ENCODE peak calls at places on chromosomes 7 and 10, in seven cellular contexts. W is astrocyte, I is PC-3, J is spleen, U is heart left ventricle, R is hepatocyte, L is upper lobe of left lung. G is an unnamed sample. For H3K36me3 and H3K4me1, the result is how much of the 10 kb centered on the place peaks cover.

GRCh38 chr7:150379590-150380379 is 655 bp downstream of the ZNF775 start:
- DNase-seq in W (no peak), I (peak), J (no peak), U (peak), R (no peak), L (peak), G (peak)

GRCh38 chr10:79316671-79317431 is 30.4 kb upstream of the PPIF start:
- DNase-seq in W (peak), I (peak), J (peak), U (peak), R (no peak), L (no peak), G (no peak)

GRCh38 chr10:103918053-103918846 is at the start of gene STN1:
- DNase-seq in W (peak), I (peak), J (peak), U (peak), R (peak), L (peak), G (peak)

GRCh38 chr10:105023223-105023622 is 382.1 kb downstream of the SORCS3 start:
- DNase-seq in W (no peak), I (no peak), J (no peak), U (no peak), R (no peak), L (no peak), G (no peak)

GRCh38 chr10:77925795-77926565 is 575 bp downstream of the DLG5 start:
- DNase-seq in W (no peak), I (peak), J (peak), U (peak), R (peak), L (peak), G (peak)

GRCh38 chr10:34690403-34691049 is 124.6 kb downstream of the PARD3 start:
- DNase-seq in W (no peak), I (no peak), J (no peak), U (no peak), R (no peak), L (no peak), G (no peak)

GRCh38 chr10:69864321-69864720 is 62.6 kb downstream of the COL13A1 start:
- DNase-seq in W (peak), I (peak), J (no peak), U (no peak), R (no peak), L (no peak), G (no peak)

GRCh38 chr10:14500172-14500765 is 169.5 kb upstream of the FRMD4A start:
- DNase-seq in W (no peak), I (no peak), J (no peak), U (no peak), R (peak), L (no peak), G (no peak)

GRCh38 chr7:134513169-134513752 is 14.1 kb upstream of the AKR1B10 start:
- DNase-seq in W (no peak), I (peak), J (no peak), U (no peak), R (peak), L (no peak), G (no peak)

GRCh38 chr7:125119559-125120115 is 190.0 kb upstream of the POT1 start:
- DNase-seq in W (no peak), I (no peak), J (no peak), U (no peak), R (peak), L (no peak), G (no peak)

GRCh38 chr7:122889116-122889515 is 2.9 kb upstream of the CADPS2 start:
- DNase-seq in W (no peak), I (no peak), J (no peak), U (no peak), R (no peak), L (no peak), G (no peak)

GRCh38 chr10:69516548-69517195 is 56.5 kb downstream of the NEUROG3 start:
- DNase-seq in W (no peak), I (no peak), J (no peak), U (no peak), R (no peak), L (peak), G (no peak)

GRCh38 chr10:119268871-119269506 is 61.6 kb downstream of the GRK5 start:
- DNase-seq in W (no peak), I (no peak), J (peak), U (no peak), R (no peak), L (no peak), G (no peak)

GRCh38 chr7:4519819-4520520 is 162.1 kb upstream of the FOXK1 start:
- DNase-seq in W (no peak), I (no peak), J (no peak), U (no peak), R (no peak), L (no peak), G (no peak)

GRCh38 chr10:109886788-109887155 is 36.5 kb downstream of the XPNPEP1 start:
- DNase-seq in W (no peak), I (no peak), J (no peak), U (no peak), R (no peak), L (no peak), G (no peak)

GRCh38 chr7:157011333-157012112 is 1.1 kb upstream of the MNX1 start:
- DNase-seq in W (no peak), I (peak), J (peak), U (no peak), R (no peak), L (peak), G (no peak)

GRCh38 chr7:76282344-76283253 is 19.9 kb upstream of the HSPB1 start:
- DNase-seq in W (no peak), I (no peak), J (no peak), U (no peak), R (no peak), L (peak), G (no peak)

GRCh38 chr10:71512794-71513379 is 116.2 kb downstream of the CDH23 start:
- DNase-seq in W (peak), I (peak), J (no peak), U (no peak), R (peak), L (no peak), G (no peak)

GRCh38 chr7:35596061-35596460 is 98.9 kb downstream of the HERPUD2 start:
- DNase-seq in W (peak), I (peak), J (no peak), U (no peak), R (no peak), L (no peak), G (no peak)

GRCh38 chr7:16740996-16741395 is 12.6 kb upstream of the TSPAN13 start:
- DNase-seq in W (no peak), I (no peak), J (no peak), U (no peak), R (no peak), L (no peak), G (no peak)

GRCh38 chr10:93309062-93309461 is 173.1 kb downstream of the MYOF start:
- DNase-seq in W (peak), I (no peak), J (no peak), U (no peak), R (no peak), L (no peak), G (no peak)

GRCh38 chr10:111656066-111656465 is 527.5 kb downstream of the GPAM start:
- DNase-seq in W (no peak), I (no peak), J (no peak), U (no peak), R (no peak), L (no peak), G (no peak)

GRCh38 chr10:49119746-49120145 is 4.4 kb upstream of the VSTM4 start:
- DNase-seq in W (peak), I (peak), J (no peak), U (no peak), R (no peak), L (no peak), G (no peak)

GRCh38 chr10:46528171-46528671 is 28.2 kb downstream of the GPRIN2 start:
- DNase-seq in W (no peak), I (no peak), J (peak), U (peak), R (no peak), L (peak), G (peak)

GRCh38 chr7:31782411-31782991 is 95.5 kb downstream of the PPP1R17 start:
- DNase-seq in W (peak), I (peak), J (no peak), U (no peak), R (peak), L (no peak), G (no peak)

GRCh38 chr10:17088118-17088806 is 41.3 kb downstream of the CUBN start:
- DNase-seq in W (peak), I (peak), J (no peak), U (no peak), R (no peak), L (no peak), G (no peak)

GRCh38 chr7:145123502-145123901 is 287.6 kb upstream of the TPK1 start:
- DNase-seq in W (no peak), I (no peak), J (no peak), U (no peak), R (no peak), L (no peak), G (no peak)

GRCh38 chr10:3755440-3756359 is 29.3 kb downstream of the KLF6 start:
- DNase-seq in W (peak), I (peak), J (no peak), U (no peak), R (peak), L (no peak), G (no peak)

GRCh38 chr10:72259491-72260214 is 14.1 kb upstream of the DDIT4 start:
- DNase-seq in W (peak), I (no peak), J (no peak), U (no peak), R (peak), L (no peak), G (peak)

GRCh38 chr10:133274751-133275682 is 1.7 kb downstream of the ADAM8 start:
- DNase-seq in W (no peak), I (peak), J (peak), U (peak), R (peak), L (peak), G (no peak)

GRCh38 chr10:29306688-29307087 is 17.8 kb downstream of the LYZL1 start:
- DNase-seq in W (no peak), I (no peak), J (no peak), U (no peak), R (no peak), L (no peak), G (no peak)

GRCh38 chr7:8121243-8121642 is 140.7 kb downstream of the ICA1 start:
- DNase-seq in W (no peak), I (no peak), J (no peak), U (no peak), R (no peak), L (no peak), G (no peak)

GRCh38 chr10:80544316-80544953 is 6.7 kb downstream of the SH2D4B start:
- DNase-seq in W (no peak), I (no peak), J (no peak), U (no peak), R (no peak), L (no peak), G (no peak)

GRCh38 chr7:4683043-4683883 is 1.2 kb downstream of the FOXK1 start:
- DNase-seq in W (no peak), I (no peak), J (peak), U (peak), R (no peak), L (peak), G (peak)

GRCh38 chr10:66942407-66942806 is 16.6 kb downstream of the LRRTM3 start:
- DNase-seq in W (no peak), I (no peak), J (no peak), U (no peak), R (no peak), L (no peak), G (no peak)

GRCh38 chr7:133602291-133602690 is 349.4 kb downstream of the EXOC4 start:
- DNase-seq in W (peak), I (peak), J (no peak), U (no peak), R (no peak), L (no peak), G (no peak)

GRCh38 chr10:36943534-36943933 is 181.9 kb upstream of the ANKRD30A start:
- DNase-seq in W (no peak), I (no peak), J (no peak), U (no peak), R (no peak), L (peak), G (no peak)

GRCh38 chr7:23216021-23216420 is 30.6 kb upstream of the GPNMB start:
- DNase-seq in W (no peak), I (no peak), J (no peak), U (no peak), R (no peak), L (no peak), G (peak)

GRCh38 chr7:95476904-95477594 is 8.7 kb upstream of the ASB4 start:
- DNase-seq in W (peak), I (peak), J (no peak), U (no peak), R (peak), L (no peak), G (peak)

GRCh38 chr10:97327348-97328294 is 6.9 kb downstream of the FRAT2 start:
- DNase-seq in W (no peak), I (peak), J (no peak), U (no peak), R (peak), L (no peak), G (no peak)
- H3K36me3 ChIP-seq in W (under half), I (under half), J (under half), U (under half), R (under half), L (under half), G (under half)

GRCh38 chr7:73773700-73774517 is 3.8 kb upstream of the CLDN3 start:
- DNase-seq in W (no peak), I (no peak), J (no peak), U (no peak), R (no peak), L (no peak), G (no peak)
- H3K4me1 ChIP-seq in W (under half), I (under half), J (under half), U (under half), R (under half), L (under half), G (under half)

DNA sequence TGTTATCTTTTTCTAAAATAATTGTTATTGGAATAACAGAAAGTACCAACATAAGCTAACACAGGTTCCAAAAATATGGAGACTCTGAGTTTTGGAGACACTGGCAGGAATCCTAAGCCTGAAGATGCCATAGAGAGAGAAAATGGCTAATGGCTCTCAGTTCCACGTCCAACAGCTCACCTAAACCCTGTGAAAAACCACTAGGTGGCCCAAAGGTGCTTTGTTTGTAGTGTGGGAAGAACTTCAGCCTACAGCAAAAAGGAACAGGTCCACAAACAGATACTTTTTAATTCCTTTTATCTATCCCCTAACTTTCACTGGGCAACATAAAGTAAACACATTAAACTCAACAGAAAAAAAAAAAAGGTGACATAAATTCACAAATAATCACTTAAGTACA is 272.3 kb downstream of the SEMA3D start:
- DNase-seq in W (no peak), I (peak), J (no peak), U (no peak), R (no peak), L (no peak), G (no peak)
- TF ChIP-seq CTCF in W (no peak), I (peak), J (no peak), U (no peak), R (no peak), L (no peak), G (no peak)

DNA sequence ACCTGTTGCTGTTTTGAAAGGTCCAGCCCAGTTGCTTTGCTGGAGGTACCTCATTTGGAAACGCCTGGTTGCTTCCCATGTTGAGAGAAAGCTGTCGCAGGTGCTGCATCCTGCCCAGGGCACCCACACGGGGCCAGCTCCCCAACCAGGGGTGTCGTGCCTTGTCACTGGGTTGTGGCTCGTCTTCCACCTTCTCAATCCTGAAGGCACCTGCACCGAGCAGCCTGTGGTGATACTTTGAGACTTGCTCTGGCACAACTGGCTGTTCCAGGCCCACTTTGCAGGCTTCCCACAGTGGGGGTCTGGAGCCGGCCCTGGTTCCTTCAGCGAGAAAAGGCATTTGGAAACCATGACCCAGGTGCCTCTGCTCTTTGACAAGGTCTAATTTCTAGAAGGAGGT is 197.3 kb upstream of the PPP2R2D start:
- DNase-seq in W (no peak), I (no peak), J (peak), U (no peak), R (no peak), L (no peak), G (no peak)
- H3K36me3 ChIP-seq in W (under half), I (under half), J (under half), U (under half), R (under half), L (under half), G (under half)

GRCh38 chr7:26189000-26189539 is 11.5 kb downstream of the HNRNPA2B1 start:
- DNase-seq in W (no peak), I (no peak), J (no peak), U (no peak), R (no peak), L (no peak), G (no peak)

GRCh38 chr7:26189697-26190096 is 10.8 kb downstream of the HNRNPA2B1 start:
- DNase-seq in W (no peak), I (no peak), J (no peak), U (no peak), R (no peak), L (no peak), G (no peak)

GRCh38 chr7:26191233-26191973 is 9.1 kb downstream of the HNRNPA2B1 start:
- DNase-seq in W (no peak), I (no peak), J (no peak), U (no peak), R (no peak), L (no peak), G (no peak)

GRCh38 chr7:26191974-26192479 is 8.5 kb downstream of the HNRNPA2B1 start:
- DNase-seq in W (no peak), I (no peak), J (no peak), U (no peak), R (no peak), L (no peak), G (no peak)

GRCh38 chr7:26190417-26190869 is 10.1 kb downstream of the HNRNPA2B1 start:
- DNase-seq in W (no peak), I (no peak), J (no peak), U (no peak), R (no peak), L (no peak), G (no peak)
- H3K4me1 ChIP-seq in W (under half), I (under half), J (half or more), U (under half), R (under half), L (under half), G (under half)

DNA sequence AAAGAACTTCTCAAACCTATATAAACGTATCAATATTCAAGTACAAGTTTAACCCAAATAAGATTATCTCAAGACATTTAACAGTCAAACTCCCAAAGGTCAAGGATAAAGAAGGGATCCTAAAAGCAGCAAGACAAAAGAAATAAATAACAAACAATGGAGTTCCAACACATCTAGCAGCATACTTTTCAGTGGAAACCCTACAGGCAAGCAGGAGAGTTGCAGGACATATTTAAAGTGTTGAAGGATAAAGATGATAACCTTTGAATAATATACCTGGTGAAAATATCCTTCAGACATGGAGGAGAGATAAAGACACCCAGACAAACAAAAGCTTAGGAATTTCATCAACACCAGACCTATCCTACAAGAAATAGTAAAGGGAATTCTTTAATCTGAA is 82.8 kb downstream of the TES start:
- DNase-seq in W (no peak), I (no peak), J (no peak), U (no peak), R (no peak), L (no peak), G (no peak)
- TF ChIP-seq CTCF in W (peak), I (peak), J (no peak), U (no peak), R (no peak), L (no peak), G (no peak)

GRCh38 chr7:99047526-99048077 is 96.3 kb downstream of the SMURF1 start:
- DNase-seq in W (no peak), I (no peak), J (no peak), U (no peak), R (no peak), L (no peak), G (no peak)

GRCh38 chr7:99046722-99047121 is 97.2 kb downstream of the SMURF1 start:
- DNase-seq in W (no peak), I (no peak), J (no peak), U (no peak), R (no peak), L (no peak), G (no peak)

GRCh38 chr7:99050971-99051370 is 92.9 kb downstream of the SMURF1 start:
- DNase-seq in W (no peak), I (peak), J (no peak), U (no peak), R (no peak), L (no peak), G (no peak)
- H3K36me3 ChIP-seq in W (under half), I (half or more), J (under half), U (half or more), R (under half), L (half or more), G (half or more)

GRCh38 chr10:125114761-125115391 is 45.5 kb downstream of the CTBP2 start:
- DNase-seq in W (no peak), I (no peak), J (no peak), U (no peak), R (no peak), L (no peak), G (no peak)

GRCh38 chr10:125112697-125113494 is 47.5 kb downstream of the CTBP2 start:
- DNase-seq in W (no peak), I (no peak), J (no peak), U (no peak), R (no peak), L (no peak), G (no peak)

GRCh38 chr10:125113661-125114388 is 46.5 kb downstream of the CTBP2 start:
- DNase-seq in W (peak), I (no peak), J (no peak), U (no peak), R (no peak), L (no peak), G (no peak)

GRCh38 chr10:125107972-125108580 is 52.3 kb downstream of the CTBP2 start:
- DNase-seq in W (no peak), I (no peak), J (no peak), U (no peak), R (no peak), L (no peak), G (no peak)

DNA sequence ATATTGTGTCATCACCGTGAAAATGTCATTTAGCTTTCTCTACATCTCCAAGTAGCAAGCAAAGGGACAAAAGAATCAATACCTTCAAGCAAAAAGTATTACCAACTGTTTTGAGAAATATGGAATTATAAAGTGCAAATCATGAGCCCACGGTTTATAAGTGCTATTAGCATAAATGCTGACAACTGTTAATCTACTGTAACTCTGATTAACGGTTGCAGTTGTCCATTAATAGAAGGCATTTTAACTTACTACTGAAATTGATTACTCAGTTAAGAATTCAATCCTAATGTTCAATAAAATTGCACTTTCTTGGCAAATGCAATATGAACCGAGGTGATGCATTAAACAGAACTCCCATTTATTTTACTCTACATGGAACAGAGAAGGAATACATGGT is 49.0 kb downstream of the CTBP2 start:
- DNase-seq in W (no peak), I (no peak), J (no peak), U (no peak), R (no peak), L (no peak), G (no peak)
- H3K4me1 ChIP-seq in W (under half), I (under half), J (under half), U (under half), R (under half), L (under half), G (under half)